ENCODE peak calls at places on chromosomes 3 and 15, in nine cellular contexts. One of them, this sample, is unnamed.

GRCh38 chr15:39077998-39078397 is 502.9 kb upstream of the THBS1 start:
- DNase-seq in pancreas: no peak
- DNase-seq in fibroblast of pulmonary artery: peak
- DNase-seq in naive thymus-derived CD8-positive, alpha-beta T cell: no peak
- DNase-seq in SJCRH30: peak
- DNase-seq in AG10803: peak
- DNase-seq in tibial nerve: no peak
- DNase-seq in left cardiac atrium: no peak
- DNase-seq in activated CD8-positive, alpha-beta memory T cell treated with anti-CD3 and anti-CD28 coated beads for 1 hour: no peak
- DNase-seq in this sample: no peak

GRCh38 chr3:149371723-149372114 is 5.7 kb downstream of the TM4SF1 start:
- DNase-seq in pancreas: no peak
- DNase-seq in fibroblast of pulmonary artery: no peak
- DNase-seq in naive thymus-derived CD8-positive, alpha-beta T cell: no peak
- DNase-seq in SJCRH30: no peak
- DNase-seq in AG10803: no peak
- DNase-seq in tibial nerve: no peak
- DNase-seq in left cardiac atrium: no peak
- DNase-seq in activated CD8-positive, alpha-beta memory T cell treated with anti-CD3 and anti-CD28 coated beads for 1 hour: no peak
- DNase-seq in this sample: no peak

GRCh38 chr3:59251899-59252298 is 202.1 kb upstream of the CFAP20DC start:
- DNase-seq in pancreas: no peak
- DNase-seq in fibroblast of pulmonary artery: no peak
- DNase-seq in naive thymus-derived CD8-positive, alpha-beta T cell: no peak
- DNase-seq in SJCRH30: no peak
- DNase-seq in AG10803: no peak
- DNase-seq in tibial nerve: no peak
- DNase-seq in left cardiac atrium: no peak
- DNase-seq in activated CD8-positive, alpha-beta memory T cell treated with anti-CD3 and anti-CD28 coated beads for 1 hour: no peak
- DNase-seq in this sample: no peak

GRCh38 chr3:7367968-7368367 is 507.1 kb downstream of the GRM7 start:
- DNase-seq in pancreas: no peak
- DNase-seq in fibroblast of pulmonary artery: no peak
- DNase-seq in naive thymus-derived CD8-positive, alpha-beta T cell: no peak
- DNase-seq in SJCRH30: no peak
- DNase-seq in AG10803: no peak
- DNase-seq in tibial nerve: no peak
- DNase-seq in left cardiac atrium: no peak
- DNase-seq in activated CD8-positive, alpha-beta memory T cell treated with anti-CD3 and anti-CD28 coated beads for 1 hour: no peak
- DNase-seq in this sample: no peak

GRCh38 chr3:58116161-58116955 is 94.4 kb downstream of the DNASE1L3 start:
- DNase-seq in pancreas: no peak
- DNase-seq in fibroblast of pulmonary artery: no peak
- DNase-seq in naive thymus-derived CD8-positive, alpha-beta T cell: peak
- DNase-seq in SJCRH30: no peak
- DNase-seq in AG10803: no peak
- DNase-seq in tibial nerve: no peak
- DNase-seq in left cardiac atrium: no peak
- DNase-seq in activated CD8-positive, alpha-beta memory T cell treated with anti-CD3 and anti-CD28 coated beads for 1 hour: peak
- DNase-seq in this sample: no peak

GRCh38 chr15:101499863-101500713 is 10.6 kb upstream of the PCSK6 start:
- DNase-seq in pancreas: peak
- DNase-seq in fibroblast of pulmonary artery: no peak
- DNase-seq in naive thymus-derived CD8-positive, alpha-beta T cell: no peak
- DNase-seq in SJCRH30: peak
- DNase-seq in AG10803: peak
- DNase-seq in tibial nerve: no peak
- DNase-seq in left cardiac atrium: peak
- DNase-seq in activated CD8-positive, alpha-beta memory T cell treated with anti-CD3 and anti-CD28 coated beads for 1 hour: no peak
- DNase-seq in this sample: no peak

GRCh38 chr15:70597056-70597603 is 166.2 kb downstream of the UACA start:
- DNase-seq in pancreas: no peak
- DNase-seq in fibroblast of pulmonary artery: peak
- DNase-seq in naive thymus-derived CD8-positive, alpha-beta T cell: no peak
- DNase-seq in SJCRH30: no peak
- DNase-seq in AG10803: peak
- DNase-seq in tibial nerve: no peak
- DNase-seq in left cardiac atrium: no peak
- DNase-seq in activated CD8-positive, alpha-beta memory T cell treated with anti-CD3 and anti-CD28 coated beads for 1 hour: no peak
- DNase-seq in this sample: no peak

GRCh38 chr3:194804796-194805195 is 119.1 kb downstream of the FAM43A start:
- DNase-seq in pancreas: no peak
- DNase-seq in fibroblast of pulmonary artery: no peak
- DNase-seq in naive thymus-derived CD8-positive, alpha-beta T cell: no peak
- DNase-seq in SJCRH30: no peak
- DNase-seq in AG10803: no peak
- DNase-seq in tibial nerve: no peak
- DNase-seq in left cardiac atrium: no peak
- DNase-seq in activated CD8-positive, alpha-beta memory T cell treated with anti-CD3 and anti-CD28 coated beads for 1 hour: no peak
- DNase-seq in this sample: no peak

GRCh38 chr3:141486416-141486734 is 452 bp upstream of the RASA2 start:
- DNase-seq in pancreas: no peak
- DNase-seq in fibroblast of pulmonary artery: no peak
- DNase-seq in naive thymus-derived CD8-positive, alpha-beta T cell: no peak
- DNase-seq in SJCRH30: no peak
- DNase-seq in AG10803: no peak
- DNase-seq in tibial nerve: peak
- DNase-seq in left cardiac atrium: no peak
- DNase-seq in activated CD8-positive, alpha-beta memory T cell treated with anti-CD3 and anti-CD28 coated beads for 1 hour: no peak
- DNase-seq in this sample: no peak

GRCh38 chr3:47130557-47130956 is 33.4 kb downstream of the SETD2 start:
- DNase-seq in pancreas: no peak
- DNase-seq in fibroblast of pulmonary artery: no peak
- DNase-seq in naive thymus-derived CD8-positive, alpha-beta T cell: no peak
- DNase-seq in SJCRH30: no peak
- DNase-seq in AG10803: no peak
- DNase-seq in tibial nerve: no peak
- DNase-seq in left cardiac atrium: no peak
- DNase-seq in activated CD8-positive, alpha-beta memory T cell treated with anti-CD3 and anti-CD28 coated beads for 1 hour: no peak
- DNase-seq in this sample: no peak

GRCh38 chr3:64084640-64085039 is 61.3 kb upstream of the PSMD6 start:
- DNase-seq in pancreas: no peak
- DNase-seq in fibroblast of pulmonary artery: peak
- DNase-seq in naive thymus-derived CD8-positive, alpha-beta T cell: no peak
- DNase-seq in SJCRH30: no peak
- DNase-seq in AG10803: peak
- DNase-seq in tibial nerve: no peak
- DNase-seq in left cardiac atrium: no peak
- DNase-seq in activated CD8-positive, alpha-beta memory T cell treated with anti-CD3 and anti-CD28 coated beads for 1 hour: no peak
- DNase-seq in this sample: no peak

GRCh38 chr3:61936344-61936937 is 375.1 kb downstream of the PTPRG start:
- DNase-seq in pancreas: no peak
- DNase-seq in fibroblast of pulmonary artery: peak
- DNase-seq in naive thymus-derived CD8-positive, alpha-beta T cell: no peak
- DNase-seq in SJCRH30: no peak
- DNase-seq in AG10803: no peak
- DNase-seq in tibial nerve: no peak
- DNase-seq in left cardiac atrium: no peak
- DNase-seq in activated CD8-positive, alpha-beta memory T cell treated with anti-CD3 and anti-CD28 coated beads for 1 hour: no peak
- DNase-seq in this sample: no peak

GRCh38 chr3:40237892-40238571 is 71.5 kb upstream of the EIF1B start:
- DNase-seq in pancreas: no peak
- DNase-seq in fibroblast of pulmonary artery: peak
- DNase-seq in naive thymus-derived CD8-positive, alpha-beta T cell: no peak
- DNase-seq in SJCRH30: no peak
- DNase-seq in AG10803: peak
- DNase-seq in tibial nerve: no peak
- DNase-seq in left cardiac atrium: no peak
- DNase-seq in activated CD8-positive, alpha-beta memory T cell treated with anti-CD3 and anti-CD28 coated beads for 1 hour: no peak
- DNase-seq in this sample: no peak

GRCh38 chr3:30443756-30444673 is 162.4 kb upstream of the TGFBR2 start:
- DNase-seq in pancreas: no peak
- DNase-seq in fibroblast of pulmonary artery: no peak
- DNase-seq in naive thymus-derived CD8-positive, alpha-beta T cell: no peak
- DNase-seq in SJCRH30: no peak
- DNase-seq in AG10803: peak
- DNase-seq in tibial nerve: no peak
- DNase-seq in left cardiac atrium: no peak
- DNase-seq in activated CD8-positive, alpha-beta memory T cell treated with anti-CD3 and anti-CD28 coated beads for 1 hour: no peak
- DNase-seq in this sample: no peak

GRCh38 chr3:73405853-73406252 is 218.9 kb downstream of the PDZRN3 start:
- DNase-seq in pancreas: no peak
- DNase-seq in fibroblast of pulmonary artery: no peak
- DNase-seq in naive thymus-derived CD8-positive, alpha-beta T cell: no peak
- DNase-seq in SJCRH30: no peak
- DNase-seq in AG10803: peak
- DNase-seq in tibial nerve: no peak
- DNase-seq in left cardiac atrium: no peak
- DNase-seq in activated CD8-positive, alpha-beta memory T cell treated with anti-CD3 and anti-CD28 coated beads for 1 hour: no peak
- DNase-seq in this sample: no peak

GRCh38 chr3:18279338-18279737 is 145.8 kb downstream of the SATB1 start:
- DNase-seq in pancreas: no peak
- DNase-seq in fibroblast of pulmonary artery: no peak
- DNase-seq in naive thymus-derived CD8-positive, alpha-beta T cell: no peak
- DNase-seq in SJCRH30: no peak
- DNase-seq in AG10803: no peak
- DNase-seq in tibial nerve: no peak
- DNase-seq in left cardiac atrium: no peak
- DNase-seq in activated CD8-positive, alpha-beta memory T cell treated with anti-CD3 and anti-CD28 coated beads for 1 hour: no peak
- DNase-seq in this sample: no peak